ENCODE peak calls at places on chromosome 5, in five cellular contexts. B is tibial nerve, O is Peyer's patch, U is right atrium auricular region, D is NB4. N is an unnamed sample.

GRCh38 chr5:131394128-131394527 is 130.3 kb downstream of the CDC42SE2 start:
- DNase-seq in B (no peak), O (no peak), U (no peak), D (no peak), N (peak; percentile 90)

GRCh38 chr5:102678267-102679058 is 76.6 kb upstream of the PAM start:
- DNase-seq in B (no peak), O (no peak), U (no peak), D (no peak), N (peak; percentile 68)

GRCh38 chr5:132810605-132811004 is 2.5 kb upstream of the SOWAHA start:
- DNase-seq in B (no peak), O (no peak), U (no peak), D (no peak), N (no peak)

GRCh38 chr5:3843691-3844090 is 248.1 kb downstream of the IRX1 start:
- DNase-seq in B (no peak), O (no peak), U (no peak), D (no peak), N (no peak)

GRCh38 chr5:150284311-150284710 is 5.3 kb downstream of the CAMK2A start:
- DNase-seq in B (no peak), O (no peak), U (no peak), D (peak; percentile 73), N (no peak)

GRCh38 chr5:76145945-76146344 is 62.8 kb downstream of the SV2C start:
- DNase-seq in B (no peak), O (no peak), U (no peak), D (peak; percentile 49), N (peak; percentile 1)

GRCh38 chr5:116361171-116361967 is 213.3 kb downstream of the SEMA6A start:
- DNase-seq in B (no peak), O (peak; percentile 75), U (peak; percentile 68), D (no peak), N (no peak)

GRCh38 chr5:66881475-66882161 is 285.4 kb downstream of the MAST4 start:
- DNase-seq in B (no peak), O (no peak), U (no peak), D (no peak), N (peak; percentile 56)

GRCh38 chr5:160166973-160167622 is 47.8 kb upstream of the PWWP2A start:
- DNase-seq in B (no peak), O (no peak), U (no peak), D (no peak), N (no peak)

GRCh38 chr5:111948078-111948477 is 191.1 kb upstream of the NREP start:
- DNase-seq in B (no peak), O (no peak), U (no peak), D (no peak), N (no peak)

GRCh38 chr5:134432174-134432573 is 20.5 kb upstream of the CDKN2AIPNL start:
- DNase-seq in B (no peak), O (no peak), U (no peak), D (no peak), N (no peak)

GRCh38 chr5:17113174-17113941 is 104.1 kb upstream of the BASP1 start:
- DNase-seq in B (no peak), O (no peak), U (no peak), D (no peak), N (peak; percentile 82)

GRCh38 chr5:82319192-82319591 is 41.0 kb upstream of the RPS23 start:
- DNase-seq in B (no peak), O (no peak), U (no peak), D (no peak), N (no peak)

GRCh38 chr5:33969572-33970452 is 14.7 kb downstream of the SLC45A2 start:
- DNase-seq in B (no peak), O (no peak), U (no peak), D (peak; percentile 49), N (peak; percentile 80)

DNA sequence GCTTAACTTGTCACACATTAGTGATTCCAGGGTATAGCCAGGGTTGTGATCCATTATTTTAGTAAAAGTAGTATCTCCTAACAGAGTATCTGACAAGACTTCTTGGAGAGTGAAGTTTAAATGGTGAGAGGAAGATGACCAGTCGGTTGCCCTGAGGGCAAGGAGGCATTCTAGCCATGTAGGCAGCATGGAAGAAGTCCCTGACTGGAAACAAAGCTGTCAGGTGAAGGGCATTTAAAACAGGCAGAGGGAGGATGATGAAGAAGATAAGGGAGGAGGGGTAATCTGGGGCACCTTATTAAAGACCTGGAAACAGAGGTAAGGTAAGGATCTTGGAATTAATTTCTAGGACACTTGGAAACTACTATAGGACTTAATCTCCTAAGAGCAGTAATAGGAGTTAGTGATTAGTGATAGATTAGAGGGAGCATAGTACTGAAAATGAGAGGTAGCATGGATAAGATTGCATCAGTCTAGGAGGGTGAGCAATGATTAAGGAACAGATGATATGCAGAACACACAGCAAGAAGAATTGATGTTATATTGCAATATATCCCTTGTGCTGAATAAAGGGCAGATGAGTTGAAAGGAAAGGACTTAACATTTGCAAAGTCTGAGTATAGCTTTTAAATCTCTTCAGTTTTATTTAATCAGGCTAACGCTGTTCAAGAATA is 9.5 kb downstream of the KIF2A start:
- DNase-seq in B (no peak), O (no peak), U (no peak), D (no peak), N (peak; percentile 46)
- H3K4me3 ChIP-seq in B (no peak overlapping the region), O (no peak overlapping the region), U (no peak overlapping the region), D (no peak overlapping the region), N (no peak overlapping the region)

GRCh38 chr5:172643392-172643871 is 2.4 kb downstream of the NEURL1B start:
- DNase-seq in B (no peak), O (no peak), U (no peak), D (no peak), N (no peak)
- H3K4me3 ChIP-seq in B (peak overlapping the region; percentile 91), O (no peak overlapping the region), U (peak overlapping the region; percentile 93), D (no peak overlapping the region), N (no peak overlapping the region)

GRCh38 chr5:39709032-39709431 is 284.3 kb upstream of the DAB2 start:
- DNase-seq in B (no peak), O (no peak), U (no peak), D (no peak), N (no peak)
- H3K4me3 ChIP-seq in B (no peak overlapping the region), O (no peak overlapping the region), U (no peak overlapping the region), D (no peak overlapping the region), N (no peak overlapping the region)

GRCh38 chr5:36606437-36607113 is at the start of gene SLC1A3:
- DNase-seq in B (peak; percentile 59), O (peak; percentile 50), U (peak; percentile 80), D (peak; percentile 73), N (peak; percentile 58)

GRCh38 chr5:36607114-36607561 is 732 bp downstream of the SLC1A3 start:
- DNase-seq in B (no peak), O (no peak), U (no peak), D (peak; percentile 62), N (peak; percentile 43)

GRCh38 chr5:36610629-36611028 is 4.2 kb downstream of the SLC1A3 start:
- DNase-seq in B (no peak), O (no peak), U (peak; percentile 76), D (no peak), N (no peak)

GRCh38 chr5:36606052-36606436 is 362 bp upstream of the SLC1A3 start:
- DNase-seq in B (no peak), O (no peak), U (no peak), D (no peak), N (no peak)

GRCh38 chr5:36607838-36608783 is 1.7 kb downstream of the SLC1A3 start:
- DNase-seq in B (no peak), O (no peak), U (no peak), D (peak; percentile 34), N (peak; percentile 35)
- H3K4me3 ChIP-seq in B (peak overlapping the region; percentile 61), O (no peak overlapping the region), U (peak overlapping the region; percentile 59), D (no peak overlapping the region), N (no peak overlapping the region)

GRCh38 chr5:95670568-95670967 is 12.2 kb downstream of the SPATA9 start:
- DNase-seq in B (no peak), O (no peak), U (no peak), D (no peak), N (peak; percentile 18)

GRCh38 chr5:95668216-95668615 is 14.6 kb downstream of the SPATA9 start:
- DNase-seq in B (no peak), O (no peak), U (no peak), D (no peak), N (peak; percentile 64)

GRCh38 chr5:95669985-95670384 is 12.8 kb downstream of the SPATA9 start:
- DNase-seq in B (no peak), O (no peak), U (no peak), D (no peak), N (no peak)

GRCh38 chr5:95668728-95669127 is 14.1 kb downstream of the SPATA9 start:
- DNase-seq in B (no peak), O (no peak), U (no peak), D (no peak), N (peak; percentile 14)

DNA sequence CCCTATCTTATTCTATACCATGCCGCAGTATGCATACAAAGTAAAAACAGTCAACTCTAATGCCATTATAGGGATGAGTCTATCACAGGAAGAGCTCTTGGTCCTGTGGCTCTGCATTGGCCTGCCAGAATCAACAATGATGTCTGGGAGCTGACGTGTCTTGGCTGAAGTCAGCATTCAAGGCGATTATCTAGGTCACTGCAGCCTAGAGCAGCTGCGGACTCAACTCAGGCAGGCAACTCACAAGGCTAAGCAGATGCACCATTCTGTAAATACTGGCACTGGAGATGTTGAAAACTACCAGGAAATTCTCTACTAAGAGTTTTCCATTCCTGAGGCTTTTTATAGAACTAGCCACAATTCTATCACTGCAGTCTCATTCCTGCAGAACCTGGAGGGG is 13.3 kb downstream of the SPATA9 start:
- DNase-seq in B (peak; percentile 78), O (no peak), U (peak; percentile 87), D (no peak), N (peak; percentile 97)
- H3K4me3 ChIP-seq in B (no peak overlapping the region), O (no peak overlapping the region), U (no peak overlapping the region), D (no peak overlapping the region), N (no peak overlapping the region)